ENCODE peak calls at places on chromosomes 12 and 14, in five cellular contexts. P is HCEC 1CT; E is choroid plexus epithelial cell; O is mesendoderm; Z is activated CD4-positive, alpha-beta T cell treated with anti-CD3 and anti-CD28 coated beads for 24 hours. K is an unnamed sample.

GRCh38 chr14:57346741-57347140 is 43.6 kb upstream of the NAA30 start:
- DNase-seq in P (no peak), E (no peak), O (no peak), Z (no peak), K (no peak)

GRCh38 chr12:34303091-34303870 is 281.0 kb downstream of the ALG10 start:
- DNase-seq in P (no peak), E (no peak), O (no peak), Z (no peak), K (no peak)

GRCh38 chr12:16509411-16509810 is 96.6 kb downstream of the LMO3 start:
- DNase-seq in P (no peak), E (no peak), O (no peak), Z (no peak), K (no peak)

GRCh38 chr14:60867503-60868172 is 113.2 kb downstream of the TRMT5 start:
- DNase-seq in P (peak), E (no peak), O (no peak), Z (no peak), K (no peak)

GRCh38 chr14:92607702-92608429 is 94.3 kb downstream of the RIN3 start:
- DNase-seq in P (peak), E (peak), O (no peak), Z (no peak), K (no peak)

GRCh38 chr12:18277196-18277595 is 15.9 kb downstream of the PIK3C2G start:
- DNase-seq in P (no peak), E (no peak), O (no peak), Z (no peak), K (no peak)

GRCh38 chr12:111069886-111070285 is 149.5 kb upstream of the MYL2 start:
- DNase-seq in P (no peak), E (no peak), O (no peak), Z (no peak), K (no peak)

GRCh38 chr12:89737000-89737399 is 28.4 kb upstream of the ATP2B1 start:
- DNase-seq in P (no peak), E (no peak), O (no peak), Z (no peak), K (no peak)

GRCh38 chr12:131452444-131452860 is 258.4 kb upstream of the SFSWAP start:
- DNase-seq in P (no peak), E (no peak), O (peak), Z (peak), K (peak)

GRCh38 chr12:51441583-51441982 is 17.0 kb downstream of the SLC4A8 start:
- DNase-seq in P (peak), E (peak), O (no peak), Z (no peak), K (no peak)

GRCh38 chr14:68762944-68763831 is 29.7 kb downstream of the ZFP36L1 start:
- DNase-seq in P (peak), E (peak), O (peak), Z (no peak), K (no peak)

GRCh38 chr12:128381537-128381936 is 114.6 kb downstream of the TMEM132C start:
- DNase-seq in P (no peak), E (no peak), O (peak), Z (no peak), K (no peak)

GRCh38 chr12:77102691-77103090 is 37.3 kb upstream of the E2F7 start:
- DNase-seq in P (peak), E (peak), O (no peak), Z (no peak), K (no peak)

GRCh38 chr14:68806526-68807147 is 13.8 kb upstream of the ZFP36L1 start:
- DNase-seq in P (no peak), E (no peak), O (no peak), Z (no peak), K (no peak)

GRCh38 chr12:95206916-95207315 is 10.4 kb downstream of the FGD6 start:
- DNase-seq in P (no peak), E (no peak), O (no peak), Z (no peak), K (no peak)

GRCh38 chr12:100962086-100962712 is 167.6 kb downstream of the ANO4 start:
- DNase-seq in P (peak), E (peak), O (no peak), Z (no peak), K (no peak)

GRCh38 chr12:5013206-5013830 is 30.4 kb upstream of the KCNA5 start:
- DNase-seq in P (no peak), E (peak), O (no peak), Z (no peak), K (no peak)